ENCODE peak calls at places on chromosomes 16 and 17, in seven cellular contexts. One of them, this sample, is unnamed.

GRCh38 chr17:28365487-28365886 is 488 bp upstream of the SEBOX start:
- DNase-seq in H9: no peak
- DNase-seq in H1: no peak
- DNase-seq in neuronal stem cell: no peak
- DNase-seq in mesenchymal stem cell: no peak
- DNase-seq in mesendoderm: no peak
- DNase-seq in IMR-90: no peak
- DNase-seq in this sample: no peak

GRCh38 chr16:4206680-4207079 is 35.2 kb downstream of the SRL start:
- DNase-seq in IMR-90: no peak
- DNase-seq in neuronal stem cell: no peak
- DNase-seq in mesenchymal stem cell: no peak
- DNase-seq in H1: no peak
- DNase-seq in mesendoderm: no peak
- DNase-seq in H9: no peak
- DNase-seq in this sample: no peak

GRCh38 chr16:88790312-88791150 is 5.5 kb upstream of the PIEZO1 start:
- DNase-seq in neuronal stem cell: no peak
- DNase-seq in mesenchymal stem cell: peak; percentile 42
- DNase-seq in IMR-90: peak; percentile 24
- DNase-seq in H1: peak; percentile 61
- DNase-seq in mesendoderm: no peak
- DNase-seq in H9: no peak
- DNase-seq in this sample: no peak

GRCh38 chr17:7023576-7024401 is 939 bp downstream of the BCL6B start:
- DNase-seq in mesendoderm: peak; percentile 99
- DNase-seq in H9: peak; percentile 100
- DNase-seq in neuronal stem cell: peak; percentile 81
- DNase-seq in H1: peak; percentile 100
- DNase-seq in IMR-90: peak; percentile 70
- DNase-seq in mesenchymal stem cell: peak; percentile 88
- DNase-seq in this sample: peak; percentile 84

GRCh38 chr16:55056585-55057520 is 126.2 kb downstream of the IRX5 start:
- DNase-seq in mesenchymal stem cell: no peak
- DNase-seq in IMR-90: no peak
- DNase-seq in mesendoderm: peak; percentile 65
- DNase-seq in H1: peak; percentile 82
- DNase-seq in neuronal stem cell: peak; percentile 33
- DNase-seq in H9: peak; percentile 71
- DNase-seq in this sample: no peak

GRCh38 chr17:412211-413015 is 59.8 kb upstream of the RPH3AL start:
- DNase-seq in H9: no peak
- DNase-seq in H1: peak; percentile 54
- DNase-seq in mesendoderm: peak; percentile 62
- DNase-seq in IMR-90: peak; percentile 64
- DNase-seq in neuronal stem cell: peak; percentile 53
- DNase-seq in mesenchymal stem cell: peak; percentile 60
- DNase-seq in this sample: peak; percentile 39

GRCh38 chr16:81550412-81550768 is 105.8 kb downstream of the CMIP start:
- DNase-seq in mesenchymal stem cell: no peak
- DNase-seq in H1: no peak
- DNase-seq in IMR-90: no peak
- DNase-seq in neuronal stem cell: no peak
- DNase-seq in H9: no peak
- DNase-seq in mesendoderm: no peak
- DNase-seq in this sample: no peak

GRCh38 chr17:83076930-83077329 is 2.5 kb upstream of the METRNL start:
- DNase-seq in mesendoderm: no peak
- DNase-seq in neuronal stem cell: no peak
- DNase-seq in H1: no peak
- DNase-seq in IMR-90: no peak
- DNase-seq in H9: no peak
- DNase-seq in mesenchymal stem cell: no peak
- DNase-seq in this sample: no peak

GRCh38 chr17:59105852-59106462 is 723 bp downstream of the TRIM37 start:
- DNase-seq in IMR-90: peak; percentile 41
- DNase-seq in H1: no peak
- DNase-seq in H9: no peak
- DNase-seq in mesenchymal stem cell: peak; percentile 52
- DNase-seq in neuronal stem cell: no peak
- DNase-seq in mesendoderm: peak; percentile 51
- DNase-seq in this sample: peak; percentile 31

GRCh38 chr16:26442333-26442732 is 624.4 kb upstream of the C16orf82 start:
- DNase-seq in H1: no peak
- DNase-seq in H9: no peak
- DNase-seq in mesenchymal stem cell: no peak
- DNase-seq in neuronal stem cell: no peak
- DNase-seq in mesendoderm: peak; percentile 83
- DNase-seq in IMR-90: no peak
- DNase-seq in this sample: no peak

GRCh38 chr17:49369760-49370159 is 7.7 kb upstream of the ZNF652 start:
- DNase-seq in H9: no peak
- DNase-seq in mesenchymal stem cell: no peak
- DNase-seq in H1: no peak
- DNase-seq in neuronal stem cell: no peak
- DNase-seq in mesendoderm: no peak
- DNase-seq in IMR-90: no peak
- DNase-seq in this sample: no peak

GRCh38 chr17:78865682-78866390 is 25.2 kb upstream of the USP36 start:
- DNase-seq in H9: peak; percentile 94
- DNase-seq in mesendoderm: peak; percentile 84
- DNase-seq in mesenchymal stem cell: peak; percentile 85
- DNase-seq in IMR-90: peak; percentile 80
- DNase-seq in H1: peak; percentile 95
- DNase-seq in neuronal stem cell: peak; percentile 81
- DNase-seq in this sample: peak; percentile 95

GRCh38 chr16:53950677-53951076 is 246.7 kb downstream of the FTO start:
- DNase-seq in mesendoderm: no peak
- DNase-seq in IMR-90: no peak
- DNase-seq in mesenchymal stem cell: no peak
- DNase-seq in H9: no peak
- DNase-seq in neuronal stem cell: no peak
- DNase-seq in H1: no peak
- DNase-seq in this sample: no peak

GRCh38 chr16:17803625-17804410 is 333.1 kb upstream of the XYLT1 start:
- DNase-seq in IMR-90: peak; percentile 97
- DNase-seq in neuronal stem cell: no peak
- DNase-seq in H1: no peak
- DNase-seq in H9: no peak
- DNase-seq in mesenchymal stem cell: no peak
- DNase-seq in mesendoderm: no peak
- DNase-seq in this sample: no peak

GRCh38 chr16:82796047-82796446 is 169.3 kb downstream of the CDH13 start:
- DNase-seq in H9: no peak
- DNase-seq in mesendoderm: peak; percentile 37
- DNase-seq in mesenchymal stem cell: no peak
- DNase-seq in neuronal stem cell: no peak
- DNase-seq in H1: no peak
- DNase-seq in IMR-90: no peak
- DNase-seq in this sample: no peak

GRCh38 chr16:73161977-73162376 is 114.0 kb upstream of the ZFHX3 start:
- DNase-seq in IMR-90: no peak
- DNase-seq in neuronal stem cell: no peak
- DNase-seq in H1: no peak
- DNase-seq in mesendoderm: no peak
- DNase-seq in mesenchymal stem cell: no peak
- DNase-seq in H9: no peak
- DNase-seq in this sample: no peak

GRCh38 chr16:22220714-22221113 is 14.6 kb downstream of the EEF2K start:
- DNase-seq in mesendoderm: no peak
- DNase-seq in H1: no peak
- DNase-seq in IMR-90: no peak
- DNase-seq in mesenchymal stem cell: no peak
- DNase-seq in neuronal stem cell: no peak
- DNase-seq in H9: no peak
- DNase-seq in this sample: no peak

GRCh38 chr16:87725596-87726235 is 40.1 kb downstream of the KLHDC4 start:
- DNase-seq in H1: no peak
- DNase-seq in IMR-90: peak; percentile 74
- DNase-seq in mesendoderm: peak; percentile 10
- DNase-seq in neuronal stem cell: no peak
- DNase-seq in mesenchymal stem cell: peak; percentile 21
- DNase-seq in H9: no peak
- DNase-seq in this sample: no peak
- H3K4me1 ChIP-seq in H1: no peaks in the 10 kb centered on the region
- H3K4me1 ChIP-seq in IMR-90: peaks cover 10% of the 10 kb centered on the region
- H3K4me1 ChIP-seq in mesendoderm: no peaks in the 10 kb centered on the region
- H3K4me1 ChIP-seq in neuronal stem cell: peaks cover 8% of the 10 kb centered on the region
- H3K4me1 ChIP-seq in mesenchymal stem cell: peaks cover 31% of the 10 kb centered on the region
- H3K4me1 ChIP-seq in H9: no peaks in the 10 kb centered on the region
- H3K4me1 ChIP-seq in this sample: peaks cover 9% of the 10 kb centered on the region

GRCh38 chr16:85750827-85751641 is at the start of gene C16orf74:
- DNase-seq in IMR-90: peak; percentile 35
- DNase-seq in mesendoderm: no peak
- DNase-seq in mesenchymal stem cell: peak; percentile 57
- DNase-seq in H9: no peak
- DNase-seq in neuronal stem cell: no peak
- DNase-seq in H1: no peak
- DNase-seq in this sample: peak; percentile 82

GRCh38 chr16:85749686-85750020 is 1.2 kb downstream of the C16orf74 start:
- DNase-seq in H1: no peak
- DNase-seq in neuronal stem cell: no peak
- DNase-seq in mesenchymal stem cell: no peak
- DNase-seq in H9: no peak
- DNase-seq in IMR-90: no peak
- DNase-seq in mesendoderm: no peak
- DNase-seq in this sample: no peak

GRCh38 chr16:85751665-85752501 is 987 bp upstream of the C16orf74 start:
- DNase-seq in H9: peak; percentile 80
- DNase-seq in mesendoderm: no peak
- DNase-seq in IMR-90: peak; percentile 58
- DNase-seq in H1: peak; percentile 64
- DNase-seq in mesenchymal stem cell: no peak
- DNase-seq in neuronal stem cell: no peak
- DNase-seq in this sample: no peak

GRCh38 chr16:85752511-85753420 is 1.9 kb upstream of the C16orf74 start:
- DNase-seq in mesendoderm: peak; percentile 73
- DNase-seq in mesenchymal stem cell: peak; percentile 78
- DNase-seq in IMR-90: peak; percentile 62
- DNase-seq in H9: peak; percentile 77
- DNase-seq in H1: peak; percentile 67
- DNase-seq in neuronal stem cell: no peak
- DNase-seq in this sample: peak; percentile 87

DNA sequence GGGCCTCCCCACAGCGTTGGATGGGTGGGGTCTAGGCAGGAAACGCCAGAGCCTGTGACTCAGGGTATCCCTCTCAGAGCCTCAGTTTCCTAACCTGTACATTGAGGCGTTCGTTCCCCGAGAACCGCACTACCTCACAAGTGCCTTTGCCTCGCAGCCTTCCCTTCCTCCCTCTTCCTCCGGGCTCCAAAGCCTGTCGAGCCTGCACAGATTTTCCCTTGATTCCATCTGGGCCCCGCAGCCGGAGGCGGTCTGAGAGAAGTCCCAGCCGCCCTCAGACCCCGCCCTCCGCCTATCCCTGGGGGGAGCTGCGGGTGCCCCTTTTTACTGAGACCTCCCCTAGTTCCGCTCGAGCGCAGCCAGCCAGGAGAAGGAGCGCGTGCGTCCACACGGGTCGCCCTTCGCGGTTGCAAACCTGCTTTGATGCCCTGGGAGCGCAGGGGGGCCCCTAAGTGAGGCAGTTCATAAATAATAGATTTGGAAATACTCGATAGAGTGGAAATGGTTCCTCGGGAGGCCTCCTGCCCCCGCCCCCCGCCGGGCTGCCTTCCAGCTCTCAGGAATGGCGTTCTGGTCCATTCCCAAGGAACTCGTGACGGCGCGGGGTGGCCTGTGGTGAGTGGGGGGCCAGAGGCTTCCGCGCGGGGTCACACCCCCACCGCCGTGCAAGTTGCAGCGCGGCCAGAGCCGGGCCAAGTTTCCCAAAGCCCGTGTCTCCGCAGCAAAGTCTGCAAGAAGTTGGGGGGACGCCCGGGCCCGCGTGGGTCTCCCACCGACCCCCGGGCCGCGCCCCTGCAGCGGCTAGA is 672 bp downstream of the C16orf74 start:
- DNase-seq in mesendoderm: no peak
- DNase-seq in mesenchymal stem cell: peak; percentile 60
- DNase-seq in H1: peak; percentile 69
- DNase-seq in neuronal stem cell: no peak
- DNase-seq in IMR-90: peak; percentile 46
- DNase-seq in H9: peak; percentile 55
- DNase-seq in this sample: peak; percentile 57
- H3K4ac ChIP-seq in mesendoderm: peak overlapping the region; percentile 75
- H3K4ac ChIP-seq in mesenchymal stem cell: peak overlapping the region; percentile 51
- H3K4ac ChIP-seq in H1: peak overlapping the region; percentile 14
- H3K4ac ChIP-seq in neuronal stem cell: no peak overlapping the region
- H3K4ac ChIP-seq in IMR-90: peak overlapping the region; percentile 58
- H3K4ac ChIP-seq in H9: no peak overlapping the region
- H3K4ac ChIP-seq in this sample: peak overlapping the region; percentile 1

GRCh38 chr16:51121850-51122249 is 29.2 kb downstream of the SALL1 start:
- DNase-seq in H9: no peak
- DNase-seq in neuronal stem cell: no peak
- DNase-seq in mesendoderm: no peak
- DNase-seq in H1: no peak
- DNase-seq in mesenchymal stem cell: no peak
- DNase-seq in IMR-90: no peak
- DNase-seq in this sample: no peak

GRCh38 chr16:51119576-51120288 is 31.3 kb downstream of the SALL1 start:
- DNase-seq in neuronal stem cell: no peak
- DNase-seq in H9: no peak
- DNase-seq in H1: no peak
- DNase-seq in mesendoderm: no peak
- DNase-seq in IMR-90: peak; percentile 1
- DNase-seq in mesenchymal stem cell: no peak
- DNase-seq in this sample: no peak

GRCh38 chr16:51120289-51121008 is 30.6 kb downstream of the SALL1 start:
- DNase-seq in H1: no peak
- DNase-seq in IMR-90: no peak
- DNase-seq in mesendoderm: no peak
- DNase-seq in mesenchymal stem cell: no peak
- DNase-seq in H9: no peak
- DNase-seq in neuronal stem cell: no peak
- DNase-seq in this sample: no peak

GRCh38 chr16:51124896-51125295 is 26.2 kb downstream of the SALL1 start:
- DNase-seq in IMR-90: no peak
- DNase-seq in mesenchymal stem cell: no peak
- DNase-seq in H9: no peak
- DNase-seq in mesendoderm: no peak
- DNase-seq in H1: peak; percentile 41
- DNase-seq in neuronal stem cell: no peak
- DNase-seq in this sample: no peak

GRCh38 chr16:51121009-51121347 is 30.1 kb downstream of the SALL1 start:
- DNase-seq in mesenchymal stem cell: no peak
- DNase-seq in H1: no peak
- DNase-seq in IMR-90: no peak
- DNase-seq in neuronal stem cell: no peak
- DNase-seq in mesendoderm: no peak
- DNase-seq in H9: no peak
- DNase-seq in this sample: no peak
- H3K4me1 ChIP-seq in mesenchymal stem cell: no peaks in the 10 kb centered on the region
- H3K4me1 ChIP-seq in H1: peaks cover 15% of the 10 kb centered on the region
- H3K4me1 ChIP-seq in IMR-90: no peaks in the 10 kb centered on the region
- H3K4me1 ChIP-seq in neuronal stem cell: peaks cover 10% of the 10 kb centered on the region
- H3K4me1 ChIP-seq in mesendoderm: no peaks in the 10 kb centered on the region
- H3K4me1 ChIP-seq in H9: peaks cover 2% of the 10 kb centered on the region
- H3K4me1 ChIP-seq in this sample: no peaks in the 10 kb centered on the region

DNA sequence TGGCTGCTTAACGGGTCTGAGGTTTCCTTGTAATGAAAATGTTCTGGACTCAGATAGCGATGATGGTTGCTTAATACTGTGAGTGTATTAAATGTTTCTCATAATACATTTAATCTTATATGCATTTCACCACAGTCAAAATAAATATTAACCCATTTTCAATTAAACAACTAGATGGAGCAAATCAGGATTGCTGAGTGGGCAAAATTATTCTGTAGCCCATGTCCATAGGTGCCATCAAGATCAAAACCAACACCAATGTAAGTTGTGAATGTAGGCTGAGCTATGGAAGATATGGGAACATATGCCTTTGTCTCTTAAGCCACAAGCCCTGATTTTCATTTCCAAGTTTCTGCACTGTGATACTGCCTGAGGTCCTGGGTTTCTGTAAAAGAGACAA is 572.6 kb upstream of the EEF2KMT start:
- DNase-seq in neuronal stem cell: no peak
- DNase-seq in H9: no peak
- DNase-seq in mesenchymal stem cell: no peak
- DNase-seq in H1: no peak
- DNase-seq in IMR-90: no peak
- DNase-seq in mesendoderm: no peak
- DNase-seq in this sample: no peak
- H3K4ac ChIP-seq in neuronal stem cell: no peak overlapping the region
- H3K4ac ChIP-seq in H9: no peak overlapping the region
- H3K4ac ChIP-seq in mesenchymal stem cell: no peak overlapping the region
- H3K4ac ChIP-seq in H1: no peak overlapping the region
- H3K4ac ChIP-seq in IMR-90: no peak overlapping the region
- H3K4ac ChIP-seq in mesendoderm: no peak overlapping the region
- H3K4ac ChIP-seq in this sample: no peak overlapping the region